ENCODE peak calls at places on chromosomes 12 and 14, in four cellular contexts. One of them, this sample, is unnamed.

GRCh38 chr12:106342397-106343212 is 14.9 kb upstream of the POLR3B start:
- DNase-seq in GM23248: peak
- DNase-seq in heart left ventricle: peak
- DNase-seq in body of pancreas: peak
- DNase-seq in this sample: peak

GRCh38 chr12:131018808-131019397 is 65.2 kb downstream of the ADGRD1 start:
- DNase-seq in heart left ventricle: peak
- DNase-seq in body of pancreas: no peak
- DNase-seq in GM23248: no peak
- DNase-seq in this sample: no peak

GRCh38 chr12:62372825-62373224 is 93.8 kb upstream of the MON2 start:
- DNase-seq in heart left ventricle: no peak
- DNase-seq in body of pancreas: no peak
- DNase-seq in GM23248: no peak
- DNase-seq in this sample: no peak

GRCh38 chr14:96844857-96845570 is 47.8 kb downstream of the VRK1 start:
- DNase-seq in body of pancreas: no peak
- DNase-seq in GM23248: no peak
- DNase-seq in heart left ventricle: no peak
- DNase-seq in this sample: no peak

GRCh38 chr12:95653761-95654546 is 102.7 kb upstream of the USP44 start:
- DNase-seq in GM23248: peak
- DNase-seq in body of pancreas: peak
- DNase-seq in heart left ventricle: no peak
- DNase-seq in this sample: no peak

GRCh38 chr12:120252071-120252906 is 13.2 kb downstream of the PXN start:
- DNase-seq in GM23248: no peak
- DNase-seq in heart left ventricle: no peak
- DNase-seq in body of pancreas: peak
- DNase-seq in this sample: no peak

GRCh38 chr14:55973285-55973800 is 144.9 kb upstream of the PELI2 start:
- DNase-seq in heart left ventricle: no peak
- DNase-seq in GM23248: no peak
- DNase-seq in body of pancreas: no peak
- DNase-seq in this sample: no peak

GRCh38 chr14:91328313-91329050 is 84.0 kb upstream of the GPR68 start:
- DNase-seq in body of pancreas: no peak
- DNase-seq in GM23248: no peak
- DNase-seq in heart left ventricle: no peak
- DNase-seq in this sample: no peak

GRCh38 chr12:123096159-123096558 is 54.7 kb downstream of the PITPNM2 start:
- DNase-seq in GM23248: no peak
- DNase-seq in body of pancreas: no peak
- DNase-seq in heart left ventricle: no peak
- DNase-seq in this sample: no peak

GRCh38 chr14:32469388-32470160 is 140.5 kb downstream of the AKAP6 start:
- DNase-seq in GM23248: peak
- DNase-seq in body of pancreas: no peak
- DNase-seq in heart left ventricle: no peak
- DNase-seq in this sample: no peak

GRCh38 chr12:54579696-54580333 is 8.6 kb downstream of the PPP1R1A start:
- DNase-seq in body of pancreas: peak
- DNase-seq in GM23248: peak
- DNase-seq in heart left ventricle: peak
- DNase-seq in this sample: peak

GRCh38 chr12:124411953-124412645 is 117.2 kb downstream of the RFLNA start:
- DNase-seq in body of pancreas: no peak
- DNase-seq in heart left ventricle: no peak
- DNase-seq in GM23248: peak
- DNase-seq in this sample: no peak

GRCh38 chr12:54431911-54432814 is 13.1 kb upstream of the ITGA5 start:
- DNase-seq in body of pancreas: peak
- DNase-seq in GM23248: peak
- DNase-seq in heart left ventricle: peak
- DNase-seq in this sample: peak

GRCh38 chr12:116423053-116423452 is 136.1 kb upstream of the MAP1LC3B2 start:
- DNase-seq in body of pancreas: peak
- DNase-seq in heart left ventricle: no peak
- DNase-seq in GM23248: peak
- DNase-seq in this sample: no peak

GRCh38 chr12:126051611-126052107 is 986.4 kb downstream of the AACS start:
- DNase-seq in heart left ventricle: no peak
- DNase-seq in GM23248: peak
- DNase-seq in body of pancreas: no peak
- DNase-seq in this sample: no peak

GRCh38 chr12:52580496-52580895 is 6.9 kb upstream of the KRT74 start:
- DNase-seq in GM23248: no peak
- DNase-seq in body of pancreas: no peak
- DNase-seq in heart left ventricle: no peak
- DNase-seq in this sample: no peak

GRCh38 chr14:66624319-66624937 is 116.5 kb downstream of the GPHN start:
- DNase-seq in heart left ventricle: peak
- DNase-seq in GM23248: peak
- DNase-seq in body of pancreas: peak
- DNase-seq in this sample: peak

GRCh38 chr12:20188930-20189653 is 179.2 kb upstream of the PDE3A start:
- DNase-seq in GM23248: no peak
- DNase-seq in heart left ventricle: no peak
- DNase-seq in body of pancreas: no peak
- DNase-seq in this sample: no peak

GRCh38 chr12:52175411-52176350 is 16.1 kb downstream of the KRT80 start:
- DNase-seq in GM23248: no peak
- DNase-seq in heart left ventricle: peak
- DNase-seq in body of pancreas: no peak
- DNase-seq in this sample: no peak

GRCh38 chr14:99158150-99158549 is 113.8 kb downstream of the BCL11B start:
- DNase-seq in GM23248: no peak
- DNase-seq in heart left ventricle: no peak
- DNase-seq in body of pancreas: peak
- DNase-seq in this sample: no peak

GRCh38 chr12:78229491-78230209 is 399.0 kb downstream of the NAV3 start:
- DNase-seq in GM23248: peak
- DNase-seq in heart left ventricle: no peak
- DNase-seq in body of pancreas: peak
- DNase-seq in this sample: no peak

GRCh38 chr12:25557830-25558436 is 4.8 kb upstream of the LMNTD1 start:
- DNase-seq in body of pancreas: peak
- DNase-seq in heart left ventricle: no peak
- DNase-seq in GM23248: peak
- DNase-seq in this sample: no peak

GRCh38 chr14:80215756-80216581 is 4.7 kb upstream of the DIO2 start:
- DNase-seq in body of pancreas: peak
- DNase-seq in GM23248: peak
- DNase-seq in heart left ventricle: peak
- DNase-seq in this sample: peak

GRCh38 chr12:103799504-103800251 is 41.4 kb downstream of the NT5DC3 start:
- DNase-seq in GM23248: peak
- DNase-seq in heart left ventricle: no peak
- DNase-seq in body of pancreas: peak
- DNase-seq in this sample: no peak

GRCh38 chr12:99056186-99056585 is 411.1 kb downstream of the APAF1 start:
- DNase-seq in GM23248: no peak
- DNase-seq in body of pancreas: no peak
- DNase-seq in heart left ventricle: no peak
- DNase-seq in this sample: no peak

GRCh38 chr14:97976861-97977260 is 1179.7 kb downstream of the VRK1 start:
- DNase-seq in body of pancreas: peak
- DNase-seq in heart left ventricle: no peak
- DNase-seq in GM23248: no peak
- DNase-seq in this sample: peak

GRCh38 chr14:32075636-32076277 is 1.3 kb upstream of the ARHGAP5 start:
- DNase-seq in body of pancreas: peak
- DNase-seq in heart left ventricle: peak
- DNase-seq in GM23248: peak
- DNase-seq in this sample: peak

GRCh38 chr12:28925726-28926376 is 223.2 kb upstream of the FAR2 start:
- DNase-seq in GM23248: peak
- DNase-seq in body of pancreas: no peak
- DNase-seq in heart left ventricle: no peak
- DNase-seq in this sample: no peak

GRCh38 chr14:49766839-49767238 is 1.1 kb upstream of the KLHDC2 start:
- DNase-seq in body of pancreas: no peak
- DNase-seq in GM23248: peak
- DNase-seq in heart left ventricle: no peak
- DNase-seq in this sample: no peak

GRCh38 chr12:77352941-77353340 is 287.6 kb upstream of the E2F7 start:
- DNase-seq in body of pancreas: no peak
- DNase-seq in GM23248: peak
- DNase-seq in heart left ventricle: no peak
- DNase-seq in this sample: no peak

GRCh38 chr14:105843444-105844046 is 317.2 kb downstream of the TMEM121 start:
- DNase-seq in heart left ventricle: no peak
- DNase-seq in GM23248: no peak
- DNase-seq in body of pancreas: no peak
- DNase-seq in this sample: no peak

GRCh38 chr12:49961993-49962764 is 507 bp downstream of the AQP5 start:
- DNase-seq in GM23248: no peak
- DNase-seq in body of pancreas: no peak
- DNase-seq in heart left ventricle: no peak
- DNase-seq in this sample: no peak

GRCh38 chr12:80864046-80864735 is 73.5 kb downstream of the LIN7A start:
- DNase-seq in GM23248: peak
- DNase-seq in body of pancreas: no peak
- DNase-seq in heart left ventricle: no peak
- DNase-seq in this sample: no peak

GRCh38 chr12:112506513-112507166 is 87.9 kb downstream of the PTPN11 start:
- DNase-seq in body of pancreas: no peak
- DNase-seq in GM23248: no peak
- DNase-seq in heart left ventricle: no peak
- DNase-seq in this sample: no peak

GRCh38 chr12:127654383-127654985 is 612.5 kb upstream of the TMEM132C start:
- DNase-seq in body of pancreas: no peak
- DNase-seq in heart left ventricle: no peak
- DNase-seq in GM23248: no peak
- DNase-seq in this sample: no peak

GRCh38 chr12:58206876-58207275 is 265.5 kb downstream of the ATP23 start:
- DNase-seq in GM23248: no peak
- DNase-seq in heart left ventricle: no peak
- DNase-seq in body of pancreas: no peak
- DNase-seq in this sample: no peak

DNA sequence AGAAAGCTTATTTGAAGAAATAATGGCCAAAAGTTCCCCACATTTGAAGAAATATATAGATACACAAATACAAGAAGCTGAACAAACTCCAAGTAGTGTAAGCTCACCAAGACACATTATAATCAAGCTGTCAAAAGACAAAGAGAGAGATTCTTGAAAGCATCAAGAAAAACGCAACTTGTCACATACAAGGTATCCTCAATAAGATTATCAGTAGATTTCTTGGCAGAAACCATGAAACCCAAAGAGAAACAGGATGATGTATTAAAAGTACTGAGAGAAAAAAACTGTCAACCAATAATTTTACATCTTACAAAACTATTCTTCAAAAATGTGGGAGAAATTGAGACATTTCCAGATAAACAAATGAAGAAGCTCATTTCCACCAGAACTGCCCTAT is 250.6 kb upstream of the ARID2 start:
- DNase-seq in GM23248: no peak
- DNase-seq in heart left ventricle: no peak
- DNase-seq in body of pancreas: no peak
- DNase-seq in this sample: no peak
- H3K27ac ChIP-seq in GM23248: no peak
- H3K27ac ChIP-seq in heart left ventricle: no peak
- H3K27ac ChIP-seq in body of pancreas: no peak
- H3K27ac ChIP-seq in this sample: no peak

GRCh38 chr12:3078086-3078820 is 1.1 kb downstream of the TSPAN9 start:
- DNase-seq in GM23248: no peak
- DNase-seq in body of pancreas: no peak
- DNase-seq in heart left ventricle: peak
- DNase-seq in this sample: no peak
- H3K27ac ChIP-seq in GM23248: no peak
- H3K27ac ChIP-seq in body of pancreas: no peak
- H3K27ac ChIP-seq in heart left ventricle: peak
- H3K27ac ChIP-seq in this sample: peak

GRCh38 chr12:108128221-108129016 is 669 bp upstream of the WSCD2 start:
- DNase-seq in heart left ventricle: no peak
- DNase-seq in body of pancreas: no peak
- DNase-seq in GM23248: no peak
- DNase-seq in this sample: no peak

GRCh38 chr12:108126990-108127468 is 2.1 kb upstream of the WSCD2 start:
- DNase-seq in heart left ventricle: no peak
- DNase-seq in body of pancreas: no peak
- DNase-seq in GM23248: no peak
- DNase-seq in this sample: no peak

GRCh38 chr12:108127654-108128053 is 1.4 kb upstream of the WSCD2 start:
- DNase-seq in body of pancreas: no peak
- DNase-seq in heart left ventricle: no peak
- DNase-seq in GM23248: no peak
- DNase-seq in this sample: no peak

GRCh38 chr12:108131035-108131434 is 1.9 kb downstream of the WSCD2 start:
- DNase-seq in body of pancreas: no peak
- DNase-seq in GM23248: no peak
- DNase-seq in heart left ventricle: no peak
- DNase-seq in this sample: no peak

GRCh38 chr12:108129017-108129812 is at the start of gene WSCD2:
- DNase-seq in GM23248: peak
- DNase-seq in body of pancreas: peak
- DNase-seq in heart left ventricle: no peak
- DNase-seq in this sample: peak
- H3K27ac ChIP-seq in GM23248: no peak
- H3K27ac ChIP-seq in body of pancreas: no peak
- H3K27ac ChIP-seq in heart left ventricle: no peak
- H3K27ac ChIP-seq in this sample: no peak

GRCh38 chr14:92523752-92524151 is 10.2 kb downstream of the RIN3 start:
- DNase-seq in body of pancreas: no peak
- DNase-seq in GM23248: no peak
- DNase-seq in heart left ventricle: no peak
- DNase-seq in this sample: no peak
- H3K27ac ChIP-seq in body of pancreas: no peak
- H3K27ac ChIP-seq in GM23248: no peak
- H3K27ac ChIP-seq in heart left ventricle: no peak
- H3K27ac ChIP-seq in this sample: no peak

This sample was measured in left ventricle myocardium inferior.